ENCODE peak calls at places on chromosome 17, in nine cellular contexts. A is left ventricle myocardium inferior, T is NCI-H748 treated with DMSO at 0.1 percent for 48 hours, B is aorta, D is body of pancreas, V is NCI-H2171 treated with DMSO at 0.1 percent for 48 hours, N is neuronal stem cell, S is colonic mucosa, Y is NCI-H2107. E is an unnamed sample.

GRCh38 chr17:14953405-14953804 is 311.7 kb downstream of the PMP22 start:
- DNase-seq in Y (no peak), A (no peak), D (no peak), V (no peak), N (no peak), B (no peak), S (no peak), T (no peak), E (no peak)

GRCh38 chr17:29581583-29582253 is 7.7 kb downstream of the GIT1 start:
- DNase-seq in B (no peak), V (peak), N (no peak), S (no peak), D (peak), A (peak), Y (no peak), T (peak), E (no peak)

GRCh38 chr17:40323731-40324650 is 15.0 kb downstream of the RARA start:
- DNase-seq in A (peak), N (no peak), B (peak), V (no peak), Y (no peak), T (no peak), D (peak), S (peak), E (no peak)

GRCh38 chr17:77734371-77735050 is 224.0 kb upstream of the TNRC6C start:
- DNase-seq in T (peak), D (peak), S (peak), V (peak), Y (peak), B (peak), N (no peak), A (peak), E (no peak)

GRCh38 chr17:19343671-19344151 is 18.8 kb downstream of the B9D1 start:
- DNase-seq in T (no peak), N (no peak), Y (no peak), D (peak), V (no peak), S (no peak), A (no peak), B (no peak), E (no peak)

GRCh38 chr17:65564793-65565192 is 3.3 kb upstream of the AXIN2 start:
- DNase-seq in D (peak), N (no peak), S (no peak), A (no peak), Y (peak), V (peak), B (no peak), T (peak), E (no peak)

GRCh38 chr17:56593741-56594527 is 435 bp downstream of the NOG start:
- DNase-seq in B (peak), T (peak), S (peak), A (peak), V (peak), Y (no peak), N (no peak), D (peak), E (no peak)

GRCh38 chr17:43040655-43041054 is 15.6 kb downstream of the RND2 start:
- DNase-seq in S (no peak), B (no peak), N (no peak), Y (no peak), A (no peak), T (no peak), D (no peak), V (no peak), E (no peak)

GRCh38 chr17:4880850-4881249 is 18.5 kb upstream of the C17orf107 start:
- DNase-seq in V (no peak), Y (no peak), N (no peak), B (no peak), S (no peak), A (no peak), T (no peak), D (no peak), E (no peak)

GRCh38 chr17:6701719-6702118 is 11.4 kb downstream of the SLC13A5 start:
- DNase-seq in V (no peak), D (peak), N (peak), S (peak), A (no peak), T (no peak), Y (no peak), B (no peak), E (no peak)

GRCh38 chr17:49993423-49994037 is 1.5 kb downstream of the DLX3 start:
- DNase-seq in Y (no peak), V (no peak), S (no peak), N (no peak), B (no peak), T (peak), A (no peak), D (peak), E (no peak)

GRCh38 chr17:65143899-65144590 is 6.9 kb downstream of the RGS9 start:
- DNase-seq in V (no peak), S (no peak), B (no peak), T (no peak), Y (no peak), D (no peak), A (no peak), N (no peak), E (no peak)

GRCh38 chr17:64580384-64581307 is 73.9 kb downstream of the CEP95 start:
- DNase-seq in Y (no peak), S (no peak), V (peak), D (no peak), B (no peak), T (no peak), A (no peak), N (no peak), E (no peak)

GRCh38 chr17:3843935-3844516 is 2.0 kb downstream of the NCBP3 start:
- DNase-seq in B (no peak), D (peak), N (no peak), S (peak), Y (no peak), T (peak), V (peak), A (no peak), E (no peak)

GRCh38 chr17:79840989-79841286 is 1.7 kb upstream of the CBX4 start:
- DNase-seq in T (no peak), S (no peak), Y (no peak), B (no peak), V (no peak), N (no peak), D (no peak), A (no peak), E (no peak)

GRCh38 chr17:27566673-27567562 is 64.1 kb upstream of the LGALS9 start:
- DNase-seq in S (no peak), B (no peak), D (no peak), Y (no peak), A (no peak), N (no peak), V (no peak), T (no peak), E (no peak)

GRCh38 chr17:46742539-46743270 is 75.8 kb downstream of the WNT3 start:
- DNase-seq in B (no peak), N (no peak), Y (no peak), T (no peak), V (no peak), D (no peak), S (no peak), A (no peak), E (no peak)

GRCh38 chr17:47810200-47810821 is 11.3 kb downstream of the OSBPL7 start:
- DNase-seq in B (peak), V (no peak), Y (no peak), N (no peak), A (no peak), T (no peak), D (peak), S (peak), E (no peak)

GRCh38 chr17:81511800-81512559 is 619 bp downstream of the ACTG1 start:
- DNase-seq in B (no peak), S (peak), D (no peak), V (no peak), N (no peak), A (no peak), T (no peak), Y (no peak), E (no peak)

GRCh38 chr17:64385187-64386083 is 5.2 kb downstream of the PECAM1 start:
- DNase-seq in Y (no peak), D (peak), B (peak), N (no peak), T (no peak), A (peak), S (no peak), V (no peak), E (no peak)